ENCODE peak calls at places on chromosomes 1 and 21, in five cellular contexts. U is H7, E is neural progenitor cell, M is RWPE2, C is tibial nerve. N is an unnamed sample.

GRCh38 chr1:15620155-15620545 is 2.9 kb downstream of the DDI2 start:
- DNase-seq in U (no peak), E (no peak), M (no peak), C (no peak), N (no peak)

GRCh38 chr1:162912061-162912667 is 51.2 kb upstream of the CCDC190 start:
- DNase-seq in U (no peak), E (no peak), M (no peak), C (no peak), N (no peak)

GRCh38 chr1:201774224-201774982 is 54.6 kb upstream of the IPO9 start:
- DNase-seq in U (no peak), E (no peak), M (no peak), C (no peak), N (no peak)

GRCh38 chr1:197618065-197618464 is 157.2 kb downstream of the DENND1B start:
- DNase-seq in U (no peak), E (no peak), M (no peak), C (no peak), N (no peak)

GRCh38 chr21:42747267-42747701 is 93.9 kb downstream of the PDE9A start:
- DNase-seq in U (peak; percentile 73), E (peak; percentile 54), M (peak; percentile 30), C (no peak), N (no peak)

GRCh38 chr1:246748867-246749266 is 24.7 kb downstream of the SCCPDH start:
- DNase-seq in U (no peak), E (no peak), M (no peak), C (no peak), N (peak; percentile 44)

GRCh38 chr1:244768186-244768585 is 67.3 kb upstream of the COX20 start:
- DNase-seq in U (no peak), E (no peak), M (no peak), C (no peak), N (no peak)

GRCh38 chr1:9960705-9961562 is 17.7 kb downstream of the NMNAT1 start:
- DNase-seq in U (peak; percentile 81), E (peak; percentile 58), M (no peak), C (no peak), N (no peak)

GRCh38 chr1:203652718-203653461 is 26.3 kb downstream of the ATP2B4 start:
- DNase-seq in U (no peak), E (no peak), M (no peak), C (no peak), N (no peak)

GRCh38 chr21:15839601-15840000 is 109.8 kb downstream of the USP25 start:
- DNase-seq in U (no peak), E (no peak), M (no peak), C (no peak), N (no peak)

GRCh38 chr1:154155282-154155681 is 409 bp upstream of the NUP210L start:
- DNase-seq in U (no peak), E (no peak), M (no peak), C (no peak), N (no peak)

GRCh38 chr1:25204797-25205441 is 27.4 kb downstream of the SYF2 start:
- DNase-seq in U (peak; percentile 68), E (peak; percentile 70), M (no peak), C (no peak), N (peak; percentile 25)

GRCh38 chr1:31586376-31587327 is 10.3 kb downstream of the TINAGL1 start:
- DNase-seq in U (no peak), E (no peak), M (no peak), C (no peak), N (no peak)

GRCh38 chr21:34846601-34847112 is 177.9 kb downstream of the CLIC6 start:
- DNase-seq in U (no peak), E (peak; percentile 51), M (peak; percentile 87), C (no peak), N (peak; percentile 53)

GRCh38 chr1:115251856-115252255 is 86.2 kb downstream of the NGF start:
- DNase-seq in U (no peak), E (no peak), M (no peak), C (no peak), N (peak; percentile 67)

GRCh38 chr1:160797861-160798273 is 1.9 kb downstream of the LY9 start:
- DNase-seq in U (no peak), E (no peak), M (no peak), C (no peak), N (no peak)

GRCh38 chr1:20271498-20272400 is 18.9 kb upstream of the VWA5B1 start:
- DNase-seq in U (no peak), E (peak; percentile 26), M (no peak), C (no peak), N (no peak)

GRCh38 chr1:179079113-179079761 is 2.6 kb upstream of the TOR3A start:
- DNase-seq in U (peak; percentile 69), E (peak; percentile 77), M (no peak), C (no peak), N (peak; percentile 41)

GRCh38 chr1:23742670-23743286 is 493 bp upstream of the ELOA start:
- DNase-seq in U (no peak), E (no peak), M (no peak), C (no peak), N (no peak)

GRCh38 chr1:27598902-27599528 is 4.9 kb downstream of the AHDC1 start:
- DNase-seq in U (peak; percentile 80), E (peak; percentile 36), M (no peak), C (no peak), N (peak; percentile 72)

GRCh38 chr1:35499652-35500176 is 57.5 kb downstream of the KIAA0319L start:
- DNase-seq in U (no peak), E (peak; percentile 31), M (no peak), C (no peak), N (no peak)

GRCh38 chr1:33081554-33082305 is 777 bp downstream of the AZIN2 start:
- DNase-seq in U (peak; percentile 72), E (peak; percentile 57), M (no peak), C (no peak), N (no peak)

GRCh38 chr1:45643978-45644377 is 20.1 kb upstream of the CCDC17 start:
- DNase-seq in U (peak; percentile 30), E (no peak), M (no peak), C (no peak), N (no peak)

GRCh38 chr1:10973552-10973951 is 38.9 kb upstream of the TARDBP start:
- DNase-seq in U (peak; percentile 66), E (peak; percentile 49), M (no peak), C (peak; percentile 55), N (peak; percentile 81)

GRCh38 chr1:1421907-1422464 is 910 bp upstream of the ANKRD65 start:
- DNase-seq in U (peak; percentile 69), E (no peak), M (no peak), C (no peak), N (no peak)

GRCh38 chr1:12539320-12539704 is 78.7 kb downstream of the DHRS3 start:
- DNase-seq in U (no peak), E (no peak), M (no peak), C (no peak), N (no peak)

GRCh38 chr1:63918395-63918945 is 144.7 kb downstream of the ROR1 start:
- DNase-seq in U (no peak), E (no peak), M (no peak), C (no peak), N (peak; percentile 40)

GRCh38 chr1:1067284-1068076 is 6.6 kb downstream of the RNF223 start:
- DNase-seq in U (no peak), E (no peak), M (no peak), C (no peak), N (no peak)

GRCh38 chr1:56411484-56412180 is 167.7 kb downstream of the PLPP3 start:
- DNase-seq in U (no peak), E (no peak), M (no peak), C (no peak), N (peak; percentile 10)

GRCh38 chr1:43622901-43623780 is 26.8 kb upstream of the KDM4A start:
- DNase-seq in U (peak; percentile 34), E (no peak), M (no peak), C (no peak), N (no peak)

GRCh38 chr1:97870574-97870973 is 50.3 kb downstream of the DPYD start:
- DNase-seq in U (no peak), E (peak; percentile 37), M (no peak), C (no peak), N (no peak)

GRCh38 chr1:234170622-234171021 is 202.6 kb upstream of the COA6 start:
- DNase-seq in U (no peak), E (no peak), M (no peak), C (no peak), N (no peak)

GRCh38 chr1:4057603-4058002 is 157.5 kb upstream of the C1orf174 start:
- DNase-seq in U (no peak), E (no peak), M (no peak), C (no peak), N (no peak)

GRCh38 chr1:235917267-235917811 is 50.6 kb upstream of the LYST start:
- DNase-seq in U (no peak), E (no peak), M (peak; percentile 91), C (peak; percentile 63), N (peak; percentile 96)

GRCh38 chr1:5757177-5757820 is 234.9 kb downstream of the NPHP4 start:
- DNase-seq in U (no peak), E (no peak), M (peak; percentile 30), C (no peak), N (no peak)
- H3K27me3 ChIP-seq in U (no peaks in the 10 kb centered on the region), E (no peaks in the 10 kb centered on the region), M (peaks cover 4% of the 10 kb centered on the region), C (no peaks in the 10 kb centered on the region), N (peaks cover 2% of the 10 kb centered on the region)

GRCh38 chr1:39727932-39728317 is 10.8 kb upstream of the PPIE start:
- DNase-seq in U (no peak), E (no peak), M (no peak), C (no peak), N (no peak)
- H3K27me3 ChIP-seq in U (peaks cover 85% of the 10 kb centered on the region), E (peaks cover 100% of the 10 kb centered on the region), M (no peaks in the 10 kb centered on the region), C (no peaks in the 10 kb centered on the region), N (peaks cover 24% of the 10 kb centered on the region)

DNA sequence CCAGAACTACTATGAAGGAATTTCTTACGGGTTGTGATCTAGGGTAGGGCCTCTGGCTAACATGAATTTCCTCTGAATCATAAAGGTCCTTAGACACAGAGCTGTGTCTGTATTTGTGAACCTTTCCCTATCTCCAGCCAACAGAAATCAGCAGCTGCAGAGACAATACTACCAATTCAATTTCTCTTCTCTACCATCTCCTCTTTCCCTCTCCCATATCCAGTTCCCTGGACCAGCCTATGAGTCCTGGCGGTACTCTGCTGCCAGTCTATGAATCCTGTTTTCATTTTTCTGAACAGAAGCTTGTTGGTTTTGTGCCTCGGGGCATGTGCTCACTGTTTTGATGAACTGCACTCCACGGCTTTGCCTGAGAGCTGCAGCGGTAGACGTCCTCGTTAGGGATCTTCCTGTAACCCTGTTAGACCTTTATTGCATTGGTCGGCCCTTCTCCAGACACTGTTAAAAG is 458.0 kb upstream of the VAMP3 start:
- DNase-seq in U (no peak), E (no peak), M (no peak), C (no peak), N (no peak)
- H3K27me3 ChIP-seq in U (no peaks in the 10 kb centered on the region), E (peaks cover 3% of the 10 kb centered on the region), M (no peaks in the 10 kb centered on the region), C (no peaks in the 10 kb centered on the region), N (no peaks in the 10 kb centered on the region)

GRCh38 chr21:44890961-44891541 is 17.6 kb upstream of the PTTG1IP start:
- DNase-seq in U (no peak), E (no peak), M (no peak), C (no peak), N (no peak)
- H3K27me3 ChIP-seq in U (no peaks in the 10 kb centered on the region), E (no peaks in the 10 kb centered on the region), M (peaks cover 2% of the 10 kb centered on the region), C (no peaks in the 10 kb centered on the region), N (no peaks in the 10 kb centered on the region)